ENCODE peak calls at places on chromosomes 6 and 20, in eight cellular contexts. H is GM12891, B is transverse colon, X is body of pancreas, D is adrenal gland, E is spleen, L is breast epithelium, K is upper lobe of left lung. W is an unnamed sample.

GRCh38 chr6:71373943-71374342 is 85.3 kb downstream of the OGFRL1 start:
- DNase-seq in H (no peak), B (no peak), X (no peak), D (no peak), E (no peak), L (no peak), K (no peak), W (no peak)

GRCh38 chr6:125584468-125584939 is 164.9 kb upstream of the HEY2 start:
- DNase-seq in H (no peak), B (no peak), X (no peak), D (no peak), E (no peak), L (no peak), K (peak), W (no peak)

GRCh38 chr6:20877008-20877937 is 343.0 kb downstream of the CDKAL1 start:
- DNase-seq in H (peak), B (peak), X (peak), D (peak), E (no peak), L (peak), K (no peak), W (peak)

GRCh38 chr20:20497242-20497985 is 129.5 kb downstream of the INSM1 start:
- DNase-seq in H (no peak), B (no peak), X (no peak), D (no peak), E (no peak), L (no peak), K (no peak), W (no peak)

GRCh38 chr6:33279971-33280511 is 3.1 kb downstream of the B3GALT4 start:
- DNase-seq in H (no peak), B (no peak), X (peak), D (peak), E (no peak), L (no peak), K (no peak), W (no peak)

GRCh38 chr20:45450097-45450818 is 19.3 kb upstream of the WFDC2 start:
- DNase-seq in H (no peak), B (peak), X (peak), D (no peak), E (no peak), L (no peak), K (no peak), W (peak)

GRCh38 chr20:43789593-43789992 is 62.8 kb upstream of the GTSF1L start:
- DNase-seq in H (no peak), B (no peak), X (no peak), D (no peak), E (no peak), L (no peak), K (no peak), W (no peak)

GRCh38 chr6:793261-793660 is 100.3 kb upstream of the EXOC2 start:
- DNase-seq in H (no peak), B (no peak), X (no peak), D (no peak), E (no peak), L (no peak), K (no peak), W (no peak)

GRCh38 chr20:15310361-15310760 is 972.9 kb upstream of the FLRT3 start:
- DNase-seq in H (no peak), B (no peak), X (no peak), D (no peak), E (no peak), L (no peak), K (no peak), W (no peak)

GRCh38 chr6:164142312-164142711 is 727.8 kb downstream of the QKI start:
- DNase-seq in H (no peak), B (no peak), X (no peak), D (no peak), E (no peak), L (no peak), K (no peak), W (no peak)

GRCh38 chr6:43807228-43808061 is 37.4 kb downstream of the VEGFA start:
- DNase-seq in H (no peak), B (no peak), X (peak), D (no peak), E (no peak), L (no peak), K (no peak), W (no peak)

GRCh38 chr20:60224914-60225313 is 266.7 kb downstream of the CDH26 start:
- DNase-seq in H (no peak), B (no peak), X (no peak), D (no peak), E (no peak), L (no peak), K (no peak), W (peak)

GRCh38 chr20:53081916-53082863 is 110.0 kb downstream of the TSHZ2 start:
- DNase-seq in H (no peak), B (no peak), X (no peak), D (peak), E (no peak), L (no peak), K (no peak), W (no peak)

GRCh38 chr6:1070085-1070521 is 241.8 kb upstream of the FOXQ1 start:
- DNase-seq in H (no peak), B (peak), X (peak), D (no peak), E (no peak), L (no peak), K (no peak), W (no peak)

GRCh38 chr6:14108571-14109410 is 8.8 kb upstream of the CD83 start:
- DNase-seq in H (no peak), B (peak), X (no peak), D (peak), E (peak), L (no peak), K (no peak), W (no peak)

GRCh38 chr6:43878127-43878634 is 108.2 kb downstream of the VEGFA start:
- DNase-seq in H (no peak), B (no peak), X (no peak), D (no peak), E (no peak), L (no peak), K (no peak), W (no peak)

GRCh38 chr6:16621002-16621401 is 140.3 kb downstream of the ATXN1 start:
- DNase-seq in H (no peak), B (no peak), X (no peak), D (no peak), E (no peak), L (no peak), K (no peak), W (no peak)

GRCh38 chr20:40339661-40340449 is 349.2 kb downstream of the MAFB start:
- DNase-seq in H (no peak), B (peak), X (peak), D (peak), E (peak), L (no peak), K (no peak), W (no peak)

DNA sequence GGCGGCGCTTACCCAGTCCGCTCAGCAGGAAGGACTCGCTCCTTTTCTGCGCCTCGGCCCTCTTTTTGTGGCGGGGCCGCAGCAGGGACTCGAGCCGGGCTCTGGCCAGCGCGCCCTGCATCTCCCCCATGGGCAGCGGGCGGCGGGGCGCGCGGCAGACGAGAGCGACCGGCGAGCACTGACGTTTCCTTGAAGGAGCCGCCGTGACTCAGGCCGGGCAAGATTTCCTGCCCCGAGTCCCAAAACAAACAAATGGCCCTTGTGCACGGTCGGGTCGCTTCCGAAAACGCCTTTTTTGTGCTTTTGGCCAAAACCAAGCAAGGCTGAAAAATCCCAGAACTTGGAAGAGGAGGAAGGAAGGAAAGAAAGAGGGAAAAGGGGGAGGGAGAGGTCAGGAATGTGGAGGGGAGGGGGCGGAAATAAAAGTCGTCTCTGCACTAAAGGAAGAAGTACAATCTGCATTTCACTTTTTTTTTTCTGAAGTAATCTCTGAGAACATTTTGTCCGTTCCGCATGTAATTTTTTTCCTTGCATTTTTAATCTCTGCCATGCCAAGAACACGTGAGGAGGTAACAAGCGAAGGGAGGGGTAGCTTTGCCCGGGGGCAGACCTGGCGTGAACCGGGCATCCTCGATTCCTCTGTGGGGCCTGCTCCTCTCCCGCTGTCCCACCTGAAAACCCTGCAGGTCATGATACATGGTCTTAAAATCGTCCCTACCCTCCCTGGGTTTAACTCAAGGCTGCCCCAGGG is 123.3 kb upstream of the SLC2A12 start:
- DNase-seq in H (no peak), B (peak), X (peak), D (peak), E (peak), L (peak), K (peak), W (no peak)
- TF ChIP-seq POLR2A in H (no peak), B (no peak), X (peak), D (no peak), E (no peak), L (no peak), K (no peak), W (peak)

DNA sequence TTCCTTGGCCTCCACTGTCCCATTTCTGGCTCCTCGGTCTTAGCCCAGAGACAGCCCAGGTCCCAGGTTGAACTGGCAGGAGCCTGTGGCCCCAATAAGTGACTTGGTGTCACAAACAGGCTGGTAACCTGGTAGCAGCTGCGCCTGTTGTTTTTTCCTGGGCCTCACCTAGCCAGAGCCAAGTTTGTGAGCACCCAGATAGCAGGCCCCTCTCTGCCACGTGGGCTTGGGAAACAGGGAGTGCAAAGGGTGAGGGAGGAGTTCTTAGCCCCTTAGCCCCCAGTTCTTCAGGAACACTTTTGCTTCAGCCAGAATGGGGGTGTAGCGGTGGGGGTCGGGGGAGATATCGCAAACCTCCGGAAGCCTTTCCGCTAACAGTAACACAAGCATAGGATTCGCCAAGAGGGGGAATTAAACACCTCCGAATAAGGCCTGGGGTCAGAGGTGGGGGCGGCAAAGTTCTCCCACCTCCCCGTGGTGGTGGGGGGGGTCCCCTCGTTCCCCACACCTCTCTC is 760 bp downstream of the C6orf132 start:
- DNase-seq in H (no peak), B (no peak), X (peak), D (no peak), E (no peak), L (no peak), K (no peak), W (no peak)
- TF ChIP-seq POLR2A in H (no peak), B (no peak), X (no peak), D (no peak), E (no peak), L (no peak), K (no peak), W (no peak)

GRCh38 chr20:38129248-38129865 is 35.7 kb downstream of the TGM2 start:
- DNase-seq in H (no peak), B (no peak), X (no peak), D (no peak), E (peak), L (no peak), K (no peak), W (no peak)
- TF ChIP-seq POLR2A in H (no peak), B (no peak), X (no peak), D (no peak), E (no peak), L (no peak), K (no peak), W (no peak)

GRCh38 chr20:62056975-62057374 is 8.7 kb downstream of the TAF4 start:
- DNase-seq in H (no peak), B (no peak), X (no peak), D (no peak), E (peak), L (no peak), K (no peak), W (no peak)

GRCh38 chr20:62054451-62054953 is 11.2 kb downstream of the TAF4 start:
- DNase-seq in H (no peak), B (no peak), X (no peak), D (peak), E (peak), L (no peak), K (peak), W (no peak)

GRCh38 chr20:62056377-62056776 is 9.3 kb downstream of the TAF4 start:
- DNase-seq in H (no peak), B (no peak), X (no peak), D (no peak), E (peak), L (no peak), K (no peak), W (no peak)

GRCh38 chr20:62053465-62054196 is 12.1 kb downstream of the TAF4 start:
- DNase-seq in H (no peak), B (no peak), X (no peak), D (peak), E (peak), L (no peak), K (peak), W (no peak)

GRCh38 chr20:62055106-62055861 is 10.4 kb downstream of the TAF4 start:
- DNase-seq in H (no peak), B (no peak), X (no peak), D (no peak), E (peak), L (no peak), K (peak), W (no peak)
- TF ChIP-seq POLR2A in H (no peak), B (no peak), X (no peak), D (no peak), E (no peak), L (no peak), K (no peak), W (no peak)

DNA sequence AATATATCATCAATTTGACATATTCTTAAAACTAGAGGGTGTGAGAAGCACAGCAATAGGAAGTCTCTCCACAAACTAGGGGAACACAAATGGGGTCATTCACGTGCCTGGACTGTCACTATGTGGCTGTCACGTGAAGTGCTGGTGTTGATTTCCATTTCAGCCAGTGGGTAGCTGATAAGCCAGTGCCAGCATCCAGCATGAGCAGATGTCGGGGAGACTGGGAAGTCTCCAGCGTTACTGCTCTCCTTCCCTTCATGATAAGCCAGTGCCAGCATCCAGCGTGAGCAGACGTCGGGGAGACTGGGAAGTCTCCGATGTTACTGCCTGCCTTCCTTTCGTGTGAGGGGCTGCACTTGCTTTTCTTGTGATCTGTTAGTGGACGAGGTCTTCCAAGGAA is 5.6 kb upstream of the SLC17A9 start:
- DNase-seq in H (no peak), B (no peak), X (peak), D (peak), E (peak), L (no peak), K (no peak), W (no peak)
- TF ChIP-seq POLR2A in H (no peak), B (no peak), X (no peak), D (no peak), E (no peak), L (no peak), K (no peak), W (no peak)

GRCh38 chr6:138403801-138404665 is at the start of gene HEBP2:
- DNase-seq in H (peak), B (peak), X (peak), D (peak), E (peak), L (peak), K (peak), W (peak)
- TF ChIP-seq POLR2A in H (no peak), B (peak), X (peak), D (peak), E (peak), L (peak), K (peak), W (peak)

GRCh38 chr20:49951160-49951559 is 15.0 kb downstream of the RNF114 start:
- DNase-seq in H (no peak), B (no peak), X (no peak), D (no peak), E (no peak), L (no peak), K (no peak), W (no peak)
- TF ChIP-seq POLR2A in H (no peak), B (no peak), X (no peak), D (no peak), E (no peak), L (no peak), K (no peak), W (no peak)

DNA sequence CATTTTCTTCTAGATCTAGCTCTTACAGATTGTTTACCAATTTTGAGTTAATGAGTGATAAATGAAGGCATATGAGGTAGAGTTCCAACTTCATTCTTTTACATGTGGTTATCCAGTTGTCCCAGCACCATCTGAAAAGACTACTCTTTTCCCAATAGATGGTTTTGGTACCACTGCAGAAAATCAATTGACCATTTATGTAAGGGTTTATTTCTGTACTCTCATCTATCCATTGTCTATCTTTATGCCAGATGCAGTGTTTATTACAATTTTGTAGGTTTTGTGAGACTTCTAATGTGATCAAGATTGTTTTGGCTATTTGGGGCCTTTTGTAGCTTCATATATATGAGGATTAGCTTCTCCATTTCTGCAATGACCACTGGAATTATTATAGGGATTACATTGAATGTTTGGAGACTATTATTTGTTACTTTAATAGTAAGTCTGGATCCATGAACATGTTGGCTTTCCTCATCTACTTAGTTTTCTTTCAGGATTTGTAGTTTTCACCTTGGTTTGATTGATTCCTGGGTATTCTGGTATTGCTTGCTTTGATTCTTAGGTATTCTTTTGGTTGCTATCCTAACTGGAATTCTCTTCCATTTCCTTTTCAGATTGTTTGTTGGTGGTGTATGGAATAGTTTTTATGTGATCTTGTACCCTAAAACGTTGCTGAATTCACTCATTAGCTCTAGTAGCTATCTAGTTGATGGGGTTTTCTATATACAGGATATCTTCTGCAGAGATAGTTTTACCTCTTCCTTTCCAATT is 10.4 kb downstream of the SNRPB start:
- DNase-seq in H (no peak), B (no peak), X (no peak), D (no peak), E (no peak), L (no peak), K (no peak), W (no peak)
- TF ChIP-seq POLR2A in H (peak), B (no peak), X (no peak), D (no peak), E (no peak), L (no peak), K (no peak), W (no peak)